ENCODE peak calls at places on chromosomes 3 and 15, in nine cellular contexts. Q is kidney, O is heart left ventricle, Z is LNCaP clone FGC, I is Calu3, U is AG09319, S is WTC11, C is foreskin fibroblast, X is fibroblast of lung. T is an unnamed sample.

GRCh38 chr15:51751687-51752683 is 588 bp downstream of the TMOD2 start:
- DNase-seq in Q (peak; percentile 75), U (no peak), O (no peak), C (peak; percentile 68), Z (no peak), X (peak; percentile 35), I (peak; percentile 27), S (peak; percentile 42), T (peak; percentile 61)

GRCh38 chr3:46022909-46023785 is 4.1 kb downstream of the XCR1 start:
- DNase-seq in S (no peak), X (no peak), Z (no peak), C (no peak), U (no peak), O (no peak), Q (no peak), I (no peak), T (no peak)

GRCh38 chr3:126113733-126114132 is 29.8 kb upstream of the SLC41A3 start:
- DNase-seq in U (no peak), O (no peak), C (no peak), S (peak; percentile 47), I (peak; percentile 51), X (no peak), Z (no peak), Q (no peak), T (peak; percentile 52)

GRCh38 chr3:172372895-172373294 is 75.4 kb downstream of the GHSR start:
- DNase-seq in I (no peak), X (no peak), U (no peak), S (no peak), O (no peak), C (no peak), Q (no peak), Z (no peak), T (no peak)

GRCh38 chr3:113260980-113261920 is 49.9 kb downstream of the BOC start:
- DNase-seq in Q (peak; percentile 22), O (no peak), S (no peak), X (no peak), C (no peak), I (no peak), Z (no peak), U (no peak), T (no peak)

GRCh38 chr3:148344522-148344921 is 353.2 kb upstream of the AGTR1 start:
- DNase-seq in I (no peak), Q (no peak), Z (no peak), S (no peak), X (no peak), C (no peak), O (no peak), U (no peak), T (no peak)

GRCh38 chr3:75176886-75177285 is 487.2 kb upstream of the FRG2C start:
- DNase-seq in Q (no peak), I (no peak), S (no peak), Z (no peak), X (no peak), C (no peak), O (no peak), U (no peak), T (no peak)

GRCh38 chr3:46062679-46063078 is 35.4 kb upstream of the XCR1 start:
- DNase-seq in S (no peak), Z (no peak), X (no peak), C (no peak), Q (no peak), O (peak; percentile 47), U (no peak), I (no peak), T (no peak)

GRCh38 chr3:14592836-14593235 is 52.7 kb upstream of the GRIP2 start:
- DNase-seq in Q (no peak), I (no peak), C (no peak), X (no peak), S (no peak), Z (no peak), O (no peak), U (no peak), T (no peak)

GRCh38 chr3:30691944-30692343 is 85.5 kb downstream of the TGFBR2 start:
- DNase-seq in Q (no peak), Z (no peak), I (no peak), S (no peak), O (no peak), U (no peak), X (no peak), C (no peak), T (no peak)

GRCh38 chr3:58296269-58296668 is 9.8 kb upstream of the RPP14 start:
- DNase-seq in X (no peak), U (no peak), I (no peak), Z (no peak), S (no peak), Q (no peak), O (no peak), C (no peak), T (no peak)

GRCh38 chr15:42128476-42128875 is 28.0 kb downstream of the PLA2G4F start:
- DNase-seq in C (no peak), I (no peak), O (no peak), U (no peak), S (no peak), Q (no peak), Z (no peak), X (no peak), T (no peak)

DNA sequence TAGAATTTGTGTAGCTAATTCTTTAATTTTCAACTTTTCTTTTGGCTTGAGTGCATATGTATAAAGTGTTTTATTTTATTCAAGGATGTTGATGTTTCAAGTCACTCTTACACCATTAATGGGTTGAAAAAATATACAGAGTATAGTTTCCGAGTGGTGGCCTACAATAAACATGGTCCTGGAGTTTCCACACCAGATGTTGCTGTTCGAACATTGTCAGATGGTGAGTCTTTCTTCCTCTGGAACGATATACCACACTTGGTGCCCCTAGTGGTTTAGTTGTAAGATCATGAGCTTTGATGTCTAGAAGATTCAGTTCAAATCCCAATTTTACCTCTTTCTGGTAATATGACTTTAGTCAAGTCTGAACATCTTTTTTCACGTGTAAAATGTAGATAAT is 119.3 kb downstream of the HCN4 start:
- DNase-seq in U (no peak), Q (no peak), C (no peak), Z (no peak), S (no peak), I (no peak), O (no peak), X (peak; percentile 11), T (no peak)
- TF ChIP-seq CTCF in U (no peak), Q (no peak), C (no peak), Z (no peak), S (no peak), I (no peak), O (no peak), X (no peak), T (peak; percentile 38)

DNA sequence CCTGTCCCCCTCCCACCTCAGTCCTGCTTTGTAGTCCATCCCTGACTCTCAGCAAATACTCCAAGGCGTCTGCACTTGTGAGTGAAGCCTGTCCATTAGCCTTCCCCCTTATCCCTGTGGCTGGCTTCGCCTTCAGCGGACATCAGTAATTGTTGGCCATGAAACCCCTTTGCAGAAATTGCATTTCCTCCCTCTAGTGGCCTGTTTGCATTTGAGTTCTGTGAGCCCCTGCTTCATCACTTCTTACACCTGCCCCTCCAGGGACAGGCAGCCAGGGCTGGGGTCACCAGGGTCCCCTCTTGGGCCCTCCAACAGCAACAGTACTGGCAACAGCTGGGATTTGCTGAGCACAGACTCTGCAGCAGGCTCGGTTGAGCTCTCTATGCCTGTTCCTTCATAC is 9.0 kb upstream of the LRRK1 start:
- DNase-seq in I (no peak), Q (peak; percentile 18), C (no peak), S (no peak), U (no peak), O (no peak), X (no peak), Z (no peak), T (no peak)
- TF ChIP-seq CTCF in I (no peak), Q (no peak), C (peak; percentile 14), S (no peak), U (peak; percentile 17), O (no peak), X (peak; percentile 26), Z (peak; percentile 26), T (peak; percentile 41)

GRCh38 chr3:51977449-51978142 is 2.7 kb downstream of the ABHD14A start:
- DNase-seq in Q (no peak), X (no peak), U (no peak), O (no peak), C (no peak), S (no peak), Z (no peak), I (no peak), T (no peak)

GRCh38 chr3:51974963-51975856 is at the start of gene ABHD14A:
- DNase-seq in S (peak; percentile 69), I (peak; percentile 69), X (peak; percentile 53), Z (no peak), Q (peak; percentile 92), O (peak; percentile 57), U (no peak), C (peak; percentile 88), T (peak; percentile 65)

GRCh38 chr3:51971350-51971749 is 2.5 kb downstream of the ABHD14B start:
- DNase-seq in U (no peak), Q (no peak), X (no peak), S (no peak), I (no peak), C (no peak), Z (no peak), O (no peak), T (no peak)

GRCh38 chr3:51975857-51976549 is 1.1 kb downstream of the ABHD14A start:
- DNase-seq in I (no peak), S (peak; percentile 75), Z (no peak), O (peak; percentile 71), Q (peak; percentile 93), X (peak; percentile 69), C (peak; percentile 88), U (no peak), T (peak; percentile 82)

DNA sequence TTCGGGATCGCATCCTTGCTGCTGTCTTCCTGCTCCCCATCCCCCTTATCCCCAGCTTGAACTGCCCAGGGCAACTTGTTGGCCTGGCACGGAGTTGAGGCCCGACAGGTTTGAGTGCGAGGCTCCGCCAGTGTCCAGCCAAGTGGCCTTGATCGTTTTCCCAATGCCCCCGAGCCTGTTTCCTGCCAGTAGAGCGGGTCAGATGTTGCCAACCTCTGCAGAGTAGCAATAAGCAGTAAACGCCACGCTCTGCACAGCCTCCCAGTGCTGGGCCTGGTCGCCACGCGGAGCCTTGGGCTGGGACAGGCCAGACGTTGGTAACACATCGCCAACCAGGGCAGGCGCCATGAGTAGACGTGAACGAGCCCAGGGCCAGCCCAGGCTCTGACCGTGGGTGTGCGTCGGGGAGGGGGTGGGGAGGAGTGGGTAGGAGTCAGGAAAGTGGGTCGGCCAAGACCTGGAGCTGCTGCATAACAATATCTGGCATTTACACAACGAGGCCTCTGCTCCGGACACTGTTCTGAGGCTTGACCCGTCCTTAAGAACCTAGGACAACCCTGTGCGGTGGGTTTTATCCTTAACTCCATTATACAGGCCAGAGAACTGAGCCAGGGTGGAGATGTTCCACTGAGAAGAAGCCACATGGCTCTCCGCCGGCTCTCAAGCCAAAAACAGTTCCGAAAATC is 444 bp upstream of the ABHD14A start:
- DNase-seq in X (peak; percentile 19), C (peak; percentile 38), U (no peak), I (no peak), S (no peak), Z (peak; percentile 58), Q (peak; percentile 84), O (no peak), T (no peak)
- TF ChIP-seq CTCF in X (no peak), C (no peak), U (no peak), I (peak; percentile 20), S (peak; percentile 16), Z (no peak), Q (no peak), O (no peak), T (peak; percentile 69)

DNA sequence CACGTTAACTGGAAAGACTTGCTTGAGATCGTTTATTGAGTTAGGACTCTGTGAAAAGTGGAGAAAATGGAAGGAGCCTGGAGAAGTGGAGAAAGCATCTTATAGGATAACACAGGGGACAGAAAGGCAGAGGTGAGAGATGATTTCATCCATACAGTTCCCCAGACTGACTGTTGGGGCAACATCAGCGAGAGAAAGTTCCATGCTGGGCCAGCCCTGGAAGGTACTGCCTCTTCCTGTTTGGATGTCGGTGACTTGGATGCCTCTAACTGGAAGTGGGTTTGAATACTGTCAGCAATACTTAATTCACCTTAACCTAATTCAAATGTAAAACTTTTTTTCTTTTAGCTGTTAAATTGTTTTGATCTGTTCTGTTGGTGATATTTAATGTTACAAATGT is 32.3 kb downstream of the ATP13A5 start:
- DNase-seq in Z (no peak), I (no peak), X (no peak), U (no peak), S (peak; percentile 19), O (no peak), Q (no peak), C (no peak), T (no peak)
- TF ChIP-seq CTCF in Z (no peak), I (no peak), X (no peak), U (no peak), S (no peak), O (no peak), Q (no peak), C (no peak), T (no peak)

T was measured in glutamatergic neuron.